ENCODE peak calls at places on chromosomes 5 and 9, in six cellular contexts. N is IMR-90, Y is GM12878, P is A549, K is endothelial cell, I is lower leg skin. C is an unnamed sample.

GRCh38 chr5:149834246-149834855 is 104.2 kb downstream of the PPARGC1B start:
- DNase-seq in Y (no peak), I (peak), N (peak), K (peak), P (peak), C (peak)

GRCh38 chr9:110142868-110143866 is 64.8 kb downstream of the C9orf152 start:
- DNase-seq in Y (no peak), K (no peak), N (no peak), P (no peak), I (no peak), C (peak)

GRCh38 chr5:2913306-2913705 is 161.8 kb upstream of the IRX2 start:
- DNase-seq in Y (no peak), N (no peak), I (peak), K (no peak), P (no peak), C (no peak)

GRCh38 chr5:97194366-97194765 is 11.3 kb upstream of the RIOK2 start:
- DNase-seq in Y (no peak), I (no peak), N (no peak), P (no peak), K (peak), C (no peak)

GRCh38 chr5:179716286-179716685 is 16.3 kb upstream of the MAML1 start:
- DNase-seq in I (no peak), K (no peak), P (no peak), N (peak), Y (no peak), C (no peak)

GRCh38 chr5:33841829-33842228 is 50.0 kb downstream of the ADAMTS12 start:
- DNase-seq in P (no peak), N (peak), K (no peak), I (no peak), Y (no peak), C (no peak)

GRCh38 chr5:35742006-35742405 is 114.7 kb upstream of the IL7R start:
- DNase-seq in Y (no peak), I (no peak), K (no peak), N (no peak), P (no peak), C (no peak)

GRCh38 chr9:92970467-92970923 is 23.2 kb downstream of the FGD3 start:
- DNase-seq in I (no peak), N (peak), K (no peak), Y (no peak), P (no peak), C (no peak)

GRCh38 chr5:92177926-92178487 is 794.9 kb upstream of the ARRDC3 start:
- DNase-seq in P (no peak), I (no peak), K (no peak), Y (no peak), N (no peak), C (no peak)

GRCh38 chr5:14190194-14191164 is 47.3 kb downstream of the TRIO start:
- DNase-seq in I (no peak), N (peak), K (no peak), P (peak), Y (no peak), C (no peak)

GRCh38 chr5:13591621-13592020 is 352.9 kb downstream of the DNAH5 start:
- DNase-seq in Y (no peak), I (no peak), N (peak), K (no peak), P (peak), C (no peak)

GRCh38 chr5:173907686-173908371 is 19.7 kb downstream of the CPEB4 start:
- DNase-seq in N (peak), Y (no peak), P (no peak), K (no peak), I (no peak), C (no peak)

GRCh38 chr5:69167488-69167845 is 517 bp downstream of the CCNB1 start:
- DNase-seq in K (peak), P (no peak), I (no peak), N (no peak), Y (no peak), C (no peak)

GRCh38 chr9:19967567-19968459 is 179.0 kb upstream of the SLC24A2 start:
- DNase-seq in P (no peak), I (no peak), K (no peak), N (no peak), Y (no peak), C (no peak)
- TF ChIP-seq CTCF in P (no peak), I (no peak), K (no peak), N (no peak), Y (peak), C (no peak)

DNA sequence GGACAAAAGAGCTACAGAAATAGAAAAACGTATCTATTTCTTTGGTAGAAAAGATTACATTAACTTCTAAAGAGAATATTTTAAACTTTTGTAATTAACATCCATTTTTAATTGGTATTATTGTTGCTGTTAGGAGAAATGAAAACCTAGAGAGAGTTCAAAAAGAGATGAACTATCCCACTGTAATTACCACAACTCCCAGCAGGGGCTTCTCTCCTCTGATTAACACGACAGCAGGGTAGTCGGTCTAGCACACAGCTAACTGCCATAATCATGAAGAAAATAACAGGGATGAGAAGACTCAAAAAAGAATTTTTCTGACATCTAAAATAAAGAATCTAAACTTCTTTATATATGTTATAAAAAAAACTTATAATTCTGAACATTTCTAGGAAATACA is 86.2 kb upstream of the CDH9 start:
- DNase-seq in P (peak), Y (no peak), N (peak), I (no peak), K (peak), C (peak)
- TF ChIP-seq CTCF in P (peak), Y (peak), N (peak), I (no peak), K (peak), C (peak)

DNA sequence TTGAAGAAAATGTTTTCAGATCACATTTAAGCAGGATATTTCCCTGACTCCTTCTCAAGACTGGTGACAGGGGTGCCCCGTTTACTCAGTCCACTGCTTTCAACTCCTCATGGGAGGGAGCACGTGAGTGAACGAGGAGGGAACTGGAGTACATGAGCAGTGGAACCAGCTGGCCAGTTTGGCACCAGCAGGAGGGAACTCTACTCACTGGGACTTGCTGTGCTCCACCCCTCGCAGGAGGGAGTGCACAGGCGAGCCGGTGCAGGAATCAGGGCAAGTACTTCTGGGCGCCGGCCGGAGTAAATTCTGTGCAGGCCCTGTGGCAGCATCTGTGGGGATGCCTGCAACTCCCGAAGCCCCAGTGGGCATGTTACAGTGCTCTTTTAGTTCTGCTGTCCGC is 1941.1 kb upstream of the C9orf72 start:
- DNase-seq in N (no peak), Y (no peak), I (no peak), K (no peak), P (no peak), C (no peak)
- TF ChIP-seq CTCF in N (no peak), Y (no peak), I (no peak), K (no peak), P (no peak), C (no peak)

GRCh38 chr9:10614201-10614870 is 1.5 kb upstream of the PTPRD start:
- DNase-seq in N (no peak), I (no peak), Y (no peak), P (no peak), K (no peak), C (no peak)

GRCh38 chr9:10613413-10613812 is 611 bp upstream of the PTPRD start:
- DNase-seq in I (no peak), P (no peak), K (no peak), N (no peak), Y (no peak), C (no peak)

GRCh38 chr9:10612649-10613398 is at the start of gene PTPRD:
- DNase-seq in N (peak), K (peak), Y (no peak), I (no peak), P (peak), C (peak)
- TF ChIP-seq CTCF in N (no peak), K (peak), Y (peak), I (no peak), P (peak), C (no peak)

GRCh38 chr9:130857864-130858730 is 23.0 kb downstream of the ABL1 start:
- DNase-seq in N (peak), P (no peak), Y (no peak), K (no peak), I (no peak), C (no peak)
- TF ChIP-seq CTCF in N (no peak), P (no peak), Y (no peak), K (no peak), I (no peak), C (no peak)

DNA sequence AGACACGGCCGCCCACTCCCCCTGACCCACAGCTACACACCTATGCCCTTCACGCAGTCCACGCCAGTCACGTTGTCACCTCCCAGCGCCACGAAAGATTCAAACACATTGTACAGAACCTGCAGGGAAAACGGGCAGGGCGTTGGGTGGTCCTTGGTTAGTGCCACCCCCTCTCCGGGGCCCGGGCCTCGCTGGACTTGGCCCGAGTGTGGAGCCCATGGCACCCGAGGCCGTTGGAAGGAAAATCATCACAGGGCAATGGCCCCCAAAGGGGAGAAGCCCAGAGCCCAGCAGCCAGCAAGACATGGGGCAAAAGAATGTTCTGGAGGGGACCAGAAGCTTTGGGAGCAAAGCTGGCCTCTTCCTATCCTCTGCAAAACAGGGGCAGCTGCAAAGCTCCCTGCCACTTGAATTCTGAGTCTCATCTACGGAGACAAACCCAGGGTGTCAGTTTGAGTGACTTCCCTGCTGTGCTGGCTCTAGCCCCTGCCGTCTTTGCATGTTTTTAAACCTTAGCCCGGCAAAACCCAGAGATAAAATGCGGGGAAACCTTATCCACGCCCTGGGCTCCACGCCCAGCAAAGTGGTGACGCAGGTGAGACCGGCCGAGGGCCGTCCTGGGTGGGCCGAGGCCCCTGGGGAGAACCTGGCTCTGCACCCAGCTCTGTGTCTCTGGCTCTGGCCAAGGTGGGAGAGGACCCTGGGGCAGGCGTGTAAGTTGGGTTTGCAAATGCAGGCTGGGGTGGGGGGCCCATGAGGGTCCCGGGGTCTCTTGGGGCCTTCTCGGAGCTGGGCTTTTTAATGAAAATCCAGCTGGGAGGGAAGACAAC is 38.9 kb downstream of the SLC9A3 start:
- DNase-seq in P (no peak), N (no peak), Y (no peak), I (no peak), K (no peak), C (no peak)
- TF ChIP-seq CTCF in P (no peak), N (no peak), Y (no peak), I (no peak), K (no peak), C (no peak)

GRCh38 chr5:143094087-143094511 is 309.4 kb downstream of the NR3C1 start:
- DNase-seq in K (peak), N (peak), P (no peak), I (no peak), Y (no peak), C (no peak)
- TF ChIP-seq CTCF in K (no peak), N (no peak), P (no peak), I (no peak), Y (no peak), C (no peak)

C was measured in BE2C.